ENCODE peak calls at places on chromosomes 16 and 17, in seven cellular contexts. Y is suprapubic skin, Z is sigmoid colon, O is upper lobe of left lung, L is vagina, W is HCT116, E is endothelial cell of umbilical vein. A is an unnamed sample.

GRCh38 chr17:45038771-45039634 is 12.4 kb downstream of the DCAKD start:
- DNase-seq in L (no peak), Z (peak), O (peak), E (no peak), Y (no peak), W (no peak), A (no peak)

GRCh38 chr16:57627184-57627871 is 1.1 kb upstream of the ADGRG1 start:
- DNase-seq in Z (no peak), O (no peak), L (no peak), W (no peak), E (peak), Y (no peak), A (no peak)

GRCh38 chr16:180101-180920 is at the start of gene HBQ1:
- DNase-seq in Y (no peak), E (peak), Z (no peak), O (no peak), L (no peak), W (no peak), A (no peak)

GRCh38 chr16:85002643-85003042 is 8.7 kb downstream of the ZDHHC7 start:
- DNase-seq in O (peak), Y (no peak), Z (no peak), W (no peak), E (no peak), L (no peak), A (peak)

GRCh38 chr17:76384987-76385891 is 830 bp downstream of the SPHK1 start:
- DNase-seq in W (no peak), L (no peak), Y (peak), Z (peak), O (peak), E (peak), A (peak)

GRCh38 chr17:17938388-17939107 is 33.7 kb downstream of the TOM1L2 start:
- DNase-seq in E (no peak), L (no peak), Y (no peak), W (no peak), O (peak), Z (no peak), A (no peak)

GRCh38 chr17:62188713-62189112 is 123.6 kb upstream of the MED13 start:
- DNase-seq in W (no peak), L (no peak), O (no peak), Y (no peak), Z (no peak), E (no peak), A (no peak)

GRCh38 chr17:7956208-7956965 is 24.4 kb downstream of the CNTROB start:
- DNase-seq in Z (peak), E (peak), O (peak), L (no peak), W (no peak), Y (no peak), A (no peak)

GRCh38 chr16:55735120-55735781 is 79.5 kb downstream of the SLC6A2 start:
- DNase-seq in Z (no peak), W (no peak), O (no peak), E (no peak), Y (no peak), L (peak), A (no peak)

GRCh38 chr17:78572277-78573205 is 4.7 kb downstream of the DNAH17 start:
- DNase-seq in Z (no peak), E (no peak), W (no peak), L (no peak), O (no peak), Y (no peak), A (no peak)

GRCh38 chr16:2043980-2044451 is 3.6 kb downstream of the NTHL1 start:
- DNase-seq in O (peak), E (peak), Y (peak), Z (peak), W (no peak), L (no peak), A (no peak)

GRCh38 chr16:58970775-58971174 is 236.7 kb upstream of the GOT2 start:
- DNase-seq in L (no peak), Z (no peak), W (no peak), E (no peak), Y (no peak), O (no peak), A (no peak)

GRCh38 chr17:45310380-45311324 is 6.2 kb downstream of the MAP3K14 start:
- DNase-seq in L (no peak), W (no peak), Y (no peak), Z (no peak), E (no peak), O (peak), A (no peak)

GRCh38 chr17:71458322-71458721 is 662.5 kb upstream of the SOX9 start:
- DNase-seq in E (no peak), Z (no peak), Y (no peak), O (no peak), W (no peak), L (no peak), A (no peak)

GRCh38 chr17:44547625-44548297 is 9.5 kb upstream of the FZD2 start:
- DNase-seq in Z (no peak), W (no peak), O (no peak), E (no peak), Y (no peak), L (no peak), A (no peak)

GRCh38 chr17:44863254-44863918 is 15.7 kb downstream of the HIGD1B start:
- DNase-seq in Z (no peak), L (no peak), E (peak), W (no peak), O (no peak), Y (no peak), A (no peak)

DNA sequence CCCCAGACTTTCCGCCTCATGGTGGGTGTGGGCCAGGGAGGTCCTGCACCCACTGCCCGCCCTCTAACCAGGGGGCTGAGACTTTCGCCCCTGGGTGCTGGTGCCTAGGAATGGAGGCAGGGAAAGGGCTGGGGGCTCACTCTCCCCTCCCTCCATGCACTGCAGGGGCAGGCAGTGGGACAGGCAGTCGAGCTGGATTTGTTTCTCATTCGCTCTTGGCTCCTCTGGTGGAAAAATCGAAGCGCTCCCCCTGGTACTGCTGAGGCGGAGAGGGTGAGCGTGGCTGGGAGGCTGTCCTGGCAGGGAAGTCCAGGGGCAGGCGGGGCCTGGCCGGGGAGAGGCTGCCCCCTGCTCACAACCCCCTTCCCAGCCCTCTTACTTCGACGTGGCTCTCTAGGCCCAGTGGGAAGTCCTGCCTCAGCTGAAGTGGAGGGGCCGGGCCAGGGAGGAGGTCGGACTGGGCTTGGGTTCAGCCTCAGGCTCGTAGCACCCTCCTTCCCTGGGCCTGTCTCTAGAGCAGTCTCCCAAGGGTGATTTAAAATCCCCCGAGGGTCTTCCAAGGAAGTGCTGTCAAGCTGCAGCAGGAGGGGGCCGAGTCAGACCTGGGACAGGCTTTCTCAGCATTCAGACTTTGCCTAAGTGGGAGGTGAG is 16.6 kb upstream of the TMEM92 start:
- DNase-seq in Y (no peak), W (no peak), O (no peak), E (no peak), L (no peak), Z (peak), A (no peak)
- H3K27ac ChIP-seq in Y (peak), W (no peak), O (no peak), E (no peak), L (peak), Z (peak), A (no peak)

GRCh38 chr17:81379523-81379942 is 15.7 kb upstream of the BAHCC1 start:
- DNase-seq in W (peak), O (no peak), E (no peak), L (no peak), Z (no peak), Y (peak), A (peak)

GRCh38 chr17:81380117-81380516 is 15.1 kb upstream of the BAHCC1 start:
- DNase-seq in W (no peak), Z (no peak), L (no peak), E (no peak), O (no peak), Y (no peak), A (no peak)

GRCh38 chr17:81378941-81379511 is 16.2 kb upstream of the BAHCC1 start:
- DNase-seq in E (no peak), Y (no peak), L (no peak), W (no peak), Z (no peak), O (no peak), A (peak)

GRCh38 chr17:81374890-81375289 is 20.4 kb upstream of the BAHCC1 start:
- DNase-seq in Y (no peak), W (no peak), E (no peak), L (no peak), O (no peak), Z (no peak), A (no peak)

DNA sequence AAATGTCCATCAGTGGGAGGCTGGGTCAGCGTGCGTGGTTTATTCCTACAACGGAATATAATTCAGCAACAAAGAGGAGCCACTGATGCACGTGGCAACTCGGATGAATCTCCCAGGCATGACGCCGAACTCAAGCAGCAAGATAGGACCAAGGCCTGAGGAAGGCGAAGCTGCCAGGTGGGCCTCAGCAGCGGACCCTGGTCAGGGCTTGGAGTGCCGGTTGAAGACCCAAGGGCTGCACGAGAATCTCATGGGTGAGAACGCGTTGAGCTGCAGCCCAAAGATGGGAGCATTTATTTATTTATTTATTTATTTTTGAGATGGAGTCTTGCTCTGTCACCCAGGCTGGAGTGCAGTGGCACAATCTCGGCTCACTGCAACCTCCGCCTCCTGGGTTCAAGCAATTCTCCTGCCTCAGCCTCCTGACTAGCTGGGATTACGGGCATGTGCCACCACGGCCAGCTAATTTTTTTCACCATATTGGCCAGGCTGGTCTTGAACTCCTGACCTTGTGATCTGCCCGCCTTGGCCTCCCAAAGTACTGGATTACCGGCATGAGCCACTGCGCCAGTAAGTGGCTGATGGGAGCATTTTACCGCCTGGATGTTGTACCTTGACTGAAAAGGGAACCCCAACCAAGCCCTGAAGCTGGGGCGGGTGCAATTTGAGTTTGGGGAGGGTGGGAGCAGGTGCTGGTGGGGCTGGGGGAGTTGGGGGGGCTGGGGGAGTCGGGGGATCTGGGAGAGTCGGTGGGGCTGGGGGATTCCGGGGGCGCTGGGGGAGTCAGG is 18.1 kb upstream of the BAHCC1 start:
- DNase-seq in Z (no peak), O (no peak), W (no peak), E (no peak), L (no peak), Y (no peak), A (peak)
- TF ChIP-seq CTCF in Z (no peak), O (no peak), W (no peak), E (no peak), L (no peak), Y (no peak), A (no peak)

GRCh38 chr16:8798535-8799157 is 1.0 kb downstream of the PMM2 start:
- DNase-seq in Z (no peak), Y (no peak), W (no peak), E (no peak), O (no peak), L (no peak), A (no peak)
- TF ChIP-seq POLR2AphosphoS5 in Z (no peak), Y (no peak), W (no peak), E (no peak), O (no peak), L (no peak), A (no peak)

GRCh38 chr16:75237398-75238131 is 13.9 kb downstream of the BCAR1 start:
- DNase-seq in Y (no peak), W (no peak), L (no peak), O (no peak), E (no peak), Z (peak), A (no peak)
- H3K27ac ChIP-seq in Y (peak), W (peak), L (peak), O (peak), E (no peak), Z (peak), A (peak)

GRCh38 chr17:22518185-22518584 is 825.9 kb downstream of the KCNJ18 start:
- DNase-seq in W (no peak), O (no peak), Z (no peak), E (no peak), L (no peak), Y (no peak), A (no peak)
- TF ChIP-seq CTCF in W (no peak), O (no peak), Z (no peak), E (no peak), L (no peak), Y (no peak), A (no peak)

GRCh38 chr16:75265911-75266701 is 14.7 kb upstream of the BCAR1 start:
- DNase-seq in Z (peak), Y (peak), W (no peak), E (peak), L (no peak), O (peak), A (no peak)
- TF ChIP-seq POLR2AphosphoS5 in Z (peak), Y (no peak), W (peak), E (no peak), L (peak), O (peak), A (peak)

DNA sequence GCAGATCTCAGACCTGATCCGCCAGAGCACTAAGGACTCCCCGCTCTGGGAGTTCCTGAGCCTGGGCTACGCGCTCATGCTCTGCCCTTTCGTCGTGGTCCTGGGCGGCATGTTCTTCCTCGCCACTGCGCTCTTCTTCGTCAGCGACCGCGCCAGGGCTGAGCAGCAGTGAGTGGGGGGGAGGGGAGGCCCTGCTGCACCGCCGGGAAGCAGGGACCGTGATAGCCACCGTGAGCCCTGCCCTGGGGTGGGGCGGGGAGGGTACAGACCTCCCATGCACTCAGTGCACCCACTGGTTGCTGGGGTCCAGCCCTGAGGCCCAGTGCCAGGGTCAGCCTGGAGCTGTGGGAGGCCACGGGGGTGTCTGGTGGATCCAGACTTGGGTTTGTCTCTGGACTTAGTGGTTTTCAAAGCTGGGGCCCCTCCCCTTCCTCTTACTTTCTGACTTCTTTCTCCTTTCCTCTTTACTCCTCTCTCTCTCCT is 18.9 kb downstream of the MYBBP1A start:
- DNase-seq in O (no peak), E (no peak), W (no peak), Z (no peak), L (no peak), Y (no peak), A (no peak)
- H3K27ac ChIP-seq in O (peak), E (no peak), W (no peak), Z (peak), L (peak), Y (peak), A (peak)

DNA sequence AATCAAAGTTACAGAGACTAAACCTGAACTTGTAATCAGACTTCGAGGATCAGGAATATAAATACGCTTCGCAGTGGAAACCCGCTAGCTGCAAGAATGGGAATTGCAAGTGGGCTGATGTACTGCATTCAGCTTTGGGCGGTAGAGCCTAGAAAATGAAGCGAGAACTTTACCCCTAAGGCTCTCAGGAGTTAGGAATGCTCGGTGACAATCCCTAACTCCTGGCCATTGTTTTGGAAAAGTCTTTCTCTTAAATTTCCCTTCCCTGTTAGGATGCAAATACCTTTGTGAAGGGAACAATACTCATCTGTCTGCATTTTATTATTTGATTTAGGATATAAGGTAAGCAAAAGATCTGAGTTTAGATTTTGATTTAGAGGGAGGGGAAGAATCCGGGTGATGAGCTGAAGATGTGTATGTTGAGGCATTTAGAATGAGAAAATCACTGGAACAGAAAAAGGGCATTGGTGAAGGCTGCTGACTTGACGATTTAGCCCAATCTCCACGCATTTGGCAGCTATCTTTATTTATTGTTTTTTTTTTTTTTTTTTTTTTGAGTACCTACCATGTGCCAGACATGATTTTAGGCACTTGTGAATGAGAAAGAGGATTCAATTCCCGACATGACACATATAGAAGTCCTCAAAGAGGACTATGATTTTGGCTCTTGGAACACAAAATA is 2.2 kb upstream of the TOX3 start:
- DNase-seq in W (no peak), Z (no peak), L (no peak), E (no peak), Y (no peak), O (no peak), A (no peak)
- TF ChIP-seq CTCF in W (no peak), Z (no peak), L (no peak), E (no peak), Y (peak), O (no peak), A (no peak)

A was measured in spleen.